ENCODE peak calls at places on chromosomes 13 and 19, in four cellular contexts. L is CD8-positive, alpha-beta memory T cell; G is CD8-positive, alpha-beta T cell; E is HL-60. N is an unnamed sample.

GRCh38 chr19:31096047-31096446 is 253.2 kb downstream of the TSHZ3 start:
- DNase-seq in L (no peak), G (no peak), E (no peak), N (no peak)

GRCh38 chr13:91078093-91078679 is 269.3 kb upstream of the MIR17HG start:
- DNase-seq in L (no peak), G (no peak), E (no peak), N (no peak)

GRCh38 chr13:60379837-60380236 is 17.2 kb upstream of the TDRD3 start:
- DNase-seq in L (no peak), G (no peak), E (no peak), N (no peak)

GRCh38 chr13:111924676-111925075 is 142.3 kb upstream of the SOX1 start:
- DNase-seq in L (no peak), G (no peak), E (no peak), N (no peak)

GRCh38 chr13:75705395-75705794 is 69.3 kb downstream of the LMO7 start:
- DNase-seq in L (no peak), G (no peak), E (no peak), N (no peak)

GRCh38 chr19:53094749-53095575 is 8.3 kb downstream of the ZNF160 start:
- DNase-seq in L (no peak), G (no peak), E (no peak), N (no peak)

GRCh38 chr13:46668906-46669525 is 116.0 kb downstream of the LRCH1 start:
- DNase-seq in L (no peak), G (no peak), E (no peak), N (no peak)

GRCh38 chr19:13794388-13794751 is 873 bp upstream of the ZSWIM4 start:
- DNase-seq in L (no peak), G (no peak), E (no peak), N (no peak)

GRCh38 chr13:111325941-111326620 is 5.6 kb downstream of the TEX29 start:
- DNase-seq in L (no peak), G (no peak), E (no peak), N (no peak)

GRCh38 chr13:99995503-99996176 is 14.1 kb downstream of the ZIC2 start:
- DNase-seq in L (no peak), G (no peak), E (no peak), N (no peak)

GRCh38 chr13:99992376-99992775 is 10.8 kb downstream of the ZIC2 start:
- DNase-seq in L (no peak), G (no peak), E (no peak), N (no peak)

GRCh38 chr13:99992912-99993311 is 11.3 kb downstream of the ZIC2 start:
- DNase-seq in L (no peak), G (no peak), E (no peak), N (no peak)

GRCh38 chr13:99995104-99995502 is 13.5 kb downstream of the ZIC2 start:
- DNase-seq in L (no peak), G (no peak), E (no peak), N (no peak)

DNA sequence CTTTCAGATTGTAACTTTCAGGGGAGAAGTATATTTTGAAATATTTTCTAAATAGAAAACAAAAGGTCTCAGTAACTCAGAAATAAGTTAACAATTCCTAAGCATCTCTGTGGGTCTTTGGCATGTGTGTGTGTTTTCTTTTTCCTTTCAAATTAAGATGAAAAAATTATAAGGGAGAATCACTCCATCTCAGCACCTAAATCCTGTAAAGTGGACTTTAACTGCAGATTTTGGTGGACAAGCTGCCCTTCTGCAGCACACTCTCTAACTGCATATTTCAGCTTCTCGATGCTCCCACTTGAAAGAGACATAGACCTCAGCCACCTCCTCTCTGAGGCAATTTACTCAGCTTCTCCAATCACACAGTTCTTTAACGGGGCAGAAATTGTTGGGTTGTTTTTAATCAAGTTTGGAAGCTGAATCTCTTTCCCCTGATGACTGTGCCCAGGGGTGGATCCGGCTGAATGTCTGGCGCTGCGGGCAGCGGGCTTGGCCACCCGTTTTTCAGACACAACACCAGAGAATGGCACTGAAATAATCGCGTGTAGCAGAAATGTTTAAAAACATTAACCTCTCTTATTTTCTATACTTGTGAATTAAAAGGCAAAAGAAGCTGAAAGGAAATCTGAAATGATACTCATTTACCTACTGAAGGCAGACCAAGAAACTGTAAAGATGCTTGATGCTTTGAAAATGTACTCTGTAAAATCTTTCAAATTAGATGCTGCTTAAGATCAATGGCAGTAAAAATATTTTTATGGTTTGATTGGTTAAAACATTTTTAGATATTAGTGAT is 12.3 kb downstream of the ZIC2 start:
- DNase-seq in L (no peak), G (no peak), E (no peak), N (no peak)
- H3K27me3 ChIP-seq in L (peaks cover 97% of the 10 kb centered on the region), G (peaks cover 92% of the 10 kb centered on the region), E (peaks cover 99% of the 10 kb centered on the region), N (peaks cover 95% of the 10 kb centered on the region)

DNA sequence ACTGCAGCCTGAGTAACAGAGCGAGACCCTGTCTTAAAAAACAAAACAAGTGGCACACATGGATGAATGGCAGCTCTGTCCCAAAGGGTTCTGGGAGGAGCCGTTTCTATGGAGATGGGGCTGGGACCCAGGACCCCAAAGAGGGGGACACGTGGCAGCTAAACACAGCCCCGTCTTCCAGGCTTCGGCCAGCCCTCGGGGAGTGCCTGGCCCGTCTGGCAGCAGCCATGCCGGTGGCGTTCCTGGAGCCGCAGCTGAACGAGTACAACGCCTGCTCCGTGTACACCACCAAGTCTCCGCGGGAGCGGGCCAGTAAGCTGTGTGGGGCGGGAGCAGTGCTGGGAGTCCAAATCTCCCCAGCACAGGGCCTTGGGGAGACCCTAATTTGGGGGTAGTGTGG is 82.4 kb downstream of the RYR1 start:
- DNase-seq in L (no peak), G (no peak), E (no peak), N (no peak)
- H3K27ac ChIP-seq in L (no peak overlapping the region), G (no peak overlapping the region), E (no peak overlapping the region), N (no peak overlapping the region)

GRCh38 chr19:17831419-17831888 is 10.1 kb upstream of the INSL3 start:
- DNase-seq in L (no peak), G (no peak), E (no peak), N (no peak)
- H3K27me3 ChIP-seq in L (no peaks in the 10 kb centered on the region), G (no peaks in the 10 kb centered on the region), E (no peaks in the 10 kb centered on the region), N (no peaks in the 10 kb centered on the region)

GRCh38 chr13:97334690-97335089 is 99.3 kb upstream of the RAP2A start:
- DNase-seq in L (no peak), G (no peak), E (no peak), N (no peak)
- H3K27ac ChIP-seq in L (no peak overlapping the region), G (no peak overlapping the region), E (no peak overlapping the region), N (no peak overlapping the region)

GRCh38 chr19:55062735-55063491 is at the start of gene RDH13:
- DNase-seq in L (peak; percentile 96), G (peak; percentile 97), E (peak; percentile 84), N (peak; percentile 93)
- H3K27me3 ChIP-seq in L (no peaks in the 10 kb centered on the region), G (peaks cover 3% of the 10 kb centered on the region), E (peaks cover 2% of the 10 kb centered on the region), N (peaks cover 1% of the 10 kb centered on the region)

GRCh38 chr13:44276061-44276460 is 97.6 kb upstream of the SERP2 start:
- DNase-seq in L (no peak), G (no peak), E (no peak), N (no peak)

GRCh38 chr13:44281252-44282000 is 92.2 kb upstream of the SERP2 start:
- DNase-seq in L (no peak), G (no peak), E (no peak), N (no peak)

GRCh38 chr13:44277459-44277858 is 96.2 kb upstream of the SERP2 start:
- DNase-seq in L (no peak), G (no peak), E (no peak), N (no peak)

GRCh38 chr13:44280461-44280860 is 93.2 kb upstream of the SERP2 start:
- DNase-seq in L (no peak), G (no peak), E (no peak), N (no peak)

DNA sequence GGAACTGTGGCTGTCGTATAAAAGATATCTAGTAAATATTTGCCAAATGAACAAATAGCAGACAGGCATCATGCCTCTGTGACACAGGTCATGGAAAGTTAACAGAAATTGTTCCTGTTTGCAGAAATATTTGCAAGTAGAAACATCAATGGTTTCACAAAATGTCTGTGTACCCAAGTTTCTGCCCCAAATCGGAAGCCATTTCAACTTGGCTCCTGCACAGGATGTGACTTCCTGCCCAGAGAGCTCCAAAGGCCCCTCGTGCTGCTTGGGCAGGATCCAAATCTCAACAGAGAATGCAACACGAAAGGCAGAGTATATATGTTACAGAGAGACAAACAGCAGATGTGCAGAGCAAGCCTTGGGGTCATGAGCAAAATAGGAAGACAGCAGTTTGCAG is 95.5 kb upstream of the SERP2 start:
- DNase-seq in L (peak; percentile 27), G (no peak), E (no peak), N (no peak)
- H3K27ac ChIP-seq in L (no peak overlapping the region), G (no peak overlapping the region), E (no peak overlapping the region), N (no peak overlapping the region)

GRCh38 chr19:7917292-7918061 is 2.7 kb upstream of the SNAPC2 start:
- DNase-seq in L (peak; percentile 49), G (no peak), E (no peak), N (no peak)
- H3K27me3 ChIP-seq in L (peaks cover 18% of the 10 kb centered on the region), G (peaks cover 21% of the 10 kb centered on the region), E (peaks cover 3% of the 10 kb centered on the region), N (peaks cover 31% of the 10 kb centered on the region)

N was measured in effector memory CD4-positive, alpha-beta T cell.